ENCODE peak calls at places on chromosomes 3 and 15, in nine cellular contexts. One of them, this sample, is unnamed.

GRCh38 chr15:73794501-73795133 is 41.5 kb upstream of the INSYN1 start:
- DNase-seq in psoas muscle: no peak
- DNase-seq in left ventricle myocardium inferior: no peak
- DNase-seq in mammary epithelial cell: peak
- DNase-seq in AG10803: no peak
- DNase-seq in HL-60: no peak
- DNase-seq in IMR-90: peak
- DNase-seq in astrocyte of the spinal cord: peak
- DNase-seq in cardiac muscle cell: peak
- DNase-seq in this sample: peak

GRCh38 chr3:108297636-108298035 is 1.3 kb downstream of the HHLA2 start:
- DNase-seq in HL-60: no peak
- DNase-seq in psoas muscle: no peak
- DNase-seq in IMR-90: no peak
- DNase-seq in astrocyte of the spinal cord: no peak
- DNase-seq in mammary epithelial cell: no peak
- DNase-seq in cardiac muscle cell: no peak
- DNase-seq in left ventricle myocardium inferior: peak
- DNase-seq in AG10803: no peak
- DNase-seq in this sample: peak

GRCh38 chr3:42014949-42015533 is 53.1 kb upstream of the ULK4 start:
- DNase-seq in left ventricle myocardium inferior: peak
- DNase-seq in HL-60: peak
- DNase-seq in AG10803: peak
- DNase-seq in IMR-90: no peak
- DNase-seq in mammary epithelial cell: no peak
- DNase-seq in astrocyte of the spinal cord: peak
- DNase-seq in psoas muscle: peak
- DNase-seq in cardiac muscle cell: peak
- DNase-seq in this sample: peak

GRCh38 chr3:396293-396692 is 199.7 kb downstream of the CHL1 start:
- DNase-seq in AG10803: no peak
- DNase-seq in IMR-90: no peak
- DNase-seq in astrocyte of the spinal cord: no peak
- DNase-seq in mammary epithelial cell: no peak
- DNase-seq in psoas muscle: no peak
- DNase-seq in left ventricle myocardium inferior: no peak
- DNase-seq in cardiac muscle cell: no peak
- DNase-seq in HL-60: no peak
- DNase-seq in this sample: no peak

GRCh38 chr3:150235799-150236198 is 172.3 kb upstream of the TSC22D2 start:
- DNase-seq in cardiac muscle cell: peak
- DNase-seq in left ventricle myocardium inferior: no peak
- DNase-seq in AG10803: peak
- DNase-seq in IMR-90: peak
- DNase-seq in astrocyte of the spinal cord: peak
- DNase-seq in psoas muscle: no peak
- DNase-seq in HL-60: no peak
- DNase-seq in mammary epithelial cell: no peak
- DNase-seq in this sample: peak

GRCh38 chr3:87225659-87226058 is 1.4 kb upstream of the CHMP2B start:
- DNase-seq in mammary epithelial cell: no peak
- DNase-seq in HL-60: no peak
- DNase-seq in AG10803: no peak
- DNase-seq in IMR-90: no peak
- DNase-seq in cardiac muscle cell: no peak
- DNase-seq in psoas muscle: no peak
- DNase-seq in astrocyte of the spinal cord: peak
- DNase-seq in left ventricle myocardium inferior: no peak
- DNase-seq in this sample: no peak

GRCh38 chr3:2454865-2455264 is 356.2 kb downstream of the CNTN4 start:
- DNase-seq in left ventricle myocardium inferior: no peak
- DNase-seq in IMR-90: no peak
- DNase-seq in AG10803: no peak
- DNase-seq in HL-60: no peak
- DNase-seq in psoas muscle: no peak
- DNase-seq in mammary epithelial cell: no peak
- DNase-seq in astrocyte of the spinal cord: no peak
- DNase-seq in cardiac muscle cell: no peak
- DNase-seq in this sample: no peak

GRCh38 chr15:78620021-78620838 is 566 bp downstream of the CHRNA3 start:
- DNase-seq in psoas muscle: no peak
- DNase-seq in mammary epithelial cell: no peak
- DNase-seq in HL-60: no peak
- DNase-seq in left ventricle myocardium inferior: no peak
- DNase-seq in astrocyte of the spinal cord: no peak
- DNase-seq in IMR-90: no peak
- DNase-seq in AG10803: no peak
- DNase-seq in cardiac muscle cell: peak
- DNase-seq in this sample: no peak

GRCh38 chr3:50269977-50270413 is 1.0 kb downstream of the SEMA3B start:
- DNase-seq in mammary epithelial cell: peak
- DNase-seq in left ventricle myocardium inferior: no peak
- DNase-seq in cardiac muscle cell: no peak
- DNase-seq in IMR-90: peak
- DNase-seq in psoas muscle: no peak
- DNase-seq in AG10803: peak
- DNase-seq in HL-60: no peak
- DNase-seq in astrocyte of the spinal cord: no peak
- DNase-seq in this sample: peak

GRCh38 chr3:22492342-22492741 is 710.8 kb upstream of the UBE2E2 start:
- DNase-seq in IMR-90: no peak
- DNase-seq in left ventricle myocardium inferior: no peak
- DNase-seq in psoas muscle: no peak
- DNase-seq in astrocyte of the spinal cord: no peak
- DNase-seq in AG10803: no peak
- DNase-seq in mammary epithelial cell: no peak
- DNase-seq in cardiac muscle cell: no peak
- DNase-seq in HL-60: no peak
- DNase-seq in this sample: no peak

GRCh38 chr3:128702391-128702790 is 23.6 kb upstream of the RAB7A start:
- DNase-seq in HL-60: no peak
- DNase-seq in astrocyte of the spinal cord: no peak
- DNase-seq in psoas muscle: no peak
- DNase-seq in mammary epithelial cell: no peak
- DNase-seq in IMR-90: no peak
- DNase-seq in AG10803: no peak
- DNase-seq in cardiac muscle cell: no peak
- DNase-seq in left ventricle myocardium inferior: no peak
- DNase-seq in this sample: peak

GRCh38 chr3:113255100-113255853 is 43.9 kb downstream of the BOC start:
- DNase-seq in astrocyte of the spinal cord: no peak
- DNase-seq in cardiac muscle cell: no peak
- DNase-seq in IMR-90: peak
- DNase-seq in left ventricle myocardium inferior: no peak
- DNase-seq in HL-60: no peak
- DNase-seq in mammary epithelial cell: no peak
- DNase-seq in psoas muscle: no peak
- DNase-seq in AG10803: no peak
- DNase-seq in this sample: no peak

GRCh38 chr15:69080203-69080957 is 65.9 kb downstream of the NOX5 start:
- DNase-seq in cardiac muscle cell: peak
- DNase-seq in left ventricle myocardium inferior: no peak
- DNase-seq in IMR-90: no peak
- DNase-seq in mammary epithelial cell: peak
- DNase-seq in HL-60: no peak
- DNase-seq in astrocyte of the spinal cord: no peak
- DNase-seq in AG10803: no peak
- DNase-seq in psoas muscle: no peak
- DNase-seq in this sample: no peak

GRCh38 chr3:157460253-157460652 is 23.6 kb downstream of the PTX3 start:
- DNase-seq in IMR-90: peak
- DNase-seq in HL-60: no peak
- DNase-seq in cardiac muscle cell: no peak
- DNase-seq in left ventricle myocardium inferior: no peak
- DNase-seq in psoas muscle: no peak
- DNase-seq in AG10803: peak
- DNase-seq in astrocyte of the spinal cord: peak
- DNase-seq in mammary epithelial cell: peak
- DNase-seq in this sample: peak

DNA sequence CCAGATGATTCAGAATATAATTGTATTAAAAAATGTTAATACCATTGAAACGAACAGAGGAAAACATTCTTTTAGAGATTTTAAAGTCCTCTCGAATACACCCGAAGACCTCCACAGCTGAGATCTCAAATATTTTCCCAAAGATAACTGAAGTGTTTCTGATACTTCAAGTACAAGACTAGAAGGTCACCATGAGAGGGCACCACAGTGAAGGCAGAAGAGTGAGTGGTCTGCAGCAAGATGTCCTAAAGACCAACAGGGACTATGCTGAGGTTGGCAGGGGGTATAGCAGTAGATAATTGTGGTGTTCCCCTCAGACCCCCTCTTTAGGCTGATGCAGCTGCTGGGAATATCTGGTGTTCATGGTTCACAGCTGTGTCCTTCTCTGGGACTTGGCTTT is 156.5 kb downstream of the PDCD6IP start:
- DNase-seq in psoas muscle: no peak
- DNase-seq in AG10803: no peak
- DNase-seq in HL-60: no peak
- DNase-seq in cardiac muscle cell: peak
- DNase-seq in astrocyte of the spinal cord: no peak
- DNase-seq in left ventricle myocardium inferior: no peak
- DNase-seq in IMR-90: no peak
- DNase-seq in mammary epithelial cell: no peak
- DNase-seq in this sample: peak
- TF ChIP-seq CTCF in psoas muscle: no peak
- TF ChIP-seq CTCF in AG10803: no peak
- TF ChIP-seq CTCF in HL-60: no peak
- TF ChIP-seq CTCF in cardiac muscle cell: peak
- TF ChIP-seq CTCF in astrocyte of the spinal cord: no peak
- TF ChIP-seq CTCF in left ventricle myocardium inferior: no peak
- TF ChIP-seq CTCF in IMR-90: peak
- TF ChIP-seq CTCF in mammary epithelial cell: peak
- TF ChIP-seq CTCF in this sample: no peak

GRCh38 chr15:67510597-67511225 is 10.2 kb upstream of the C15orf61 start:
- DNase-seq in IMR-90: peak
- DNase-seq in psoas muscle: no peak
- DNase-seq in astrocyte of the spinal cord: peak
- DNase-seq in cardiac muscle cell: peak
- DNase-seq in AG10803: peak
- DNase-seq in mammary epithelial cell: peak
- DNase-seq in left ventricle myocardium inferior: no peak
- DNase-seq in HL-60: no peak
- DNase-seq in this sample: peak
- H3K4me3 ChIP-seq in IMR-90: no peak
- H3K4me3 ChIP-seq in psoas muscle: no peak
- H3K4me3 ChIP-seq in astrocyte of the spinal cord: no peak
- H3K4me3 ChIP-seq in cardiac muscle cell: no peak
- H3K4me3 ChIP-seq in AG10803: no peak
- H3K4me3 ChIP-seq in mammary epithelial cell: no peak
- H3K4me3 ChIP-seq in left ventricle myocardium inferior: no peak
- H3K4me3 ChIP-seq in HL-60: no peak
- H3K4me3 ChIP-seq in this sample: no peak

GRCh38 chr3:160479376-160479775 is 29.8 kb upstream of the TRIM59 start:
- DNase-seq in astrocyte of the spinal cord: no peak
- DNase-seq in HL-60: no peak
- DNase-seq in psoas muscle: no peak
- DNase-seq in IMR-90: no peak
- DNase-seq in AG10803: no peak
- DNase-seq in mammary epithelial cell: no peak
- DNase-seq in left ventricle myocardium inferior: no peak
- DNase-seq in cardiac muscle cell: no peak
- DNase-seq in this sample: no peak

GRCh38 chr3:160475889-160476288 is 26.3 kb upstream of the TRIM59 start:
- DNase-seq in mammary epithelial cell: no peak
- DNase-seq in left ventricle myocardium inferior: no peak
- DNase-seq in HL-60: no peak
- DNase-seq in IMR-90: peak
- DNase-seq in AG10803: no peak
- DNase-seq in astrocyte of the spinal cord: no peak
- DNase-seq in psoas muscle: no peak
- DNase-seq in cardiac muscle cell: no peak
- DNase-seq in this sample: no peak

GRCh38 chr3:160477750-160478149 is 28.2 kb upstream of the TRIM59 start:
- DNase-seq in cardiac muscle cell: no peak
- DNase-seq in astrocyte of the spinal cord: no peak
- DNase-seq in psoas muscle: no peak
- DNase-seq in IMR-90: no peak
- DNase-seq in AG10803: peak
- DNase-seq in HL-60: no peak
- DNase-seq in mammary epithelial cell: no peak
- DNase-seq in left ventricle myocardium inferior: no peak
- DNase-seq in this sample: peak

GRCh38 chr3:160480931-160481330 is 31.3 kb upstream of the TRIM59 start:
- DNase-seq in left ventricle myocardium inferior: no peak
- DNase-seq in mammary epithelial cell: peak
- DNase-seq in IMR-90: peak
- DNase-seq in astrocyte of the spinal cord: no peak
- DNase-seq in AG10803: no peak
- DNase-seq in HL-60: no peak
- DNase-seq in cardiac muscle cell: no peak
- DNase-seq in psoas muscle: no peak
- DNase-seq in this sample: no peak

DNA sequence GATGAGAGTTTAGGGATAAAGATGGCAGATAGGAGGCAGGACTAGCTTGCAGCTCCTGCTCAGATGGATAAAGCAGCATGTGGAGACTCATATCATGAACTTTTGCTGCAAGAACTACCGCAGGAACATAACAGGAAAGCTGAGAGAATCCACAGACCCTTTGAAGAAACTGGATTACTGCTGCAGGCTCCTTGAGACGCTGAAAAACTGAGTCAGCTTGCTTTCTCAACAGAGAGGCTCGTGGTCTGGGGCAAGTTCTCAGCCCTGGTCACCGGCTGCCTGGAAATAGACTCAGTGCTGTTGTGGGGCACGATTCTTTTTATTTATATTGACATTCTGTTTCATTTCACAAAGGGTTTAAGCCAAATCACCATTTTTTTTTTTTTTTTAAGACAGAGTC is 28.8 kb upstream of the TRIM59 start:
- DNase-seq in left ventricle myocardium inferior: no peak
- DNase-seq in HL-60: no peak
- DNase-seq in mammary epithelial cell: no peak
- DNase-seq in cardiac muscle cell: peak
- DNase-seq in IMR-90: peak
- DNase-seq in psoas muscle: no peak
- DNase-seq in astrocyte of the spinal cord: peak
- DNase-seq in AG10803: peak
- DNase-seq in this sample: peak
- TF ChIP-seq CTCF in left ventricle myocardium inferior: no peak
- TF ChIP-seq CTCF in HL-60: no peak
- TF ChIP-seq CTCF in mammary epithelial cell: no peak
- TF ChIP-seq CTCF in cardiac muscle cell: no peak
- TF ChIP-seq CTCF in IMR-90: no peak
- TF ChIP-seq CTCF in psoas muscle: no peak
- TF ChIP-seq CTCF in astrocyte of the spinal cord: no peak
- TF ChIP-seq CTCF in AG10803: no peak
- TF ChIP-seq CTCF in this sample: no peak

DNA sequence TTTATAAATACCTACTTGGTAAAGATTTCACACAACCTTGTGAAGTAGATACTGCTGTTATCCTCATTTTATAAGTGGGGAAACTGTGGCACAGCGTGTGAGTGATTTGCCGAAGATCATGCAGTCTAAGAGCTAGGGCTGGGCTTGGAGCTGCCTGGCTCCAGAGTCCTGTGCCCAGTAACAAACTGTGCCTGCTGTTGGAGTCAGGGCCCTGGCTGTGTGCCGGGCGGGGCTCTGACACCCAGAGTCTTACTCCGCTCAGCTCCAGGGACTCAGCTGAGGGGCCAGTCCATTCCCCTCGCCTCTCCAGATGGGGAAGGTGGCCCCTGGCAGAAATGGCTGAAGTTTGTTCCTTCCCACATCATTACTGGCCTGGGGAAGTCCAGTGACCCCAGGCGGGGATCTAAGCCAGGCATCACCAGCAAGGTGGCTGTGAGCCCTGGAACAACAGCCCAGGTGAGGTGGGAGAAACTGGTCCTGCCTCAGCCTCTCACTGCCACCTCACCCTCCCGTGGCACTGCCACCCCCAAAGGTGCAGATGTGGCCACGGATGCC is 17.3 kb upstream of the PLXNA1 start:
- DNase-seq in AG10803: no peak
- DNase-seq in mammary epithelial cell: no peak
- DNase-seq in astrocyte of the spinal cord: no peak
- DNase-seq in HL-60: no peak
- DNase-seq in psoas muscle: peak
- DNase-seq in IMR-90: no peak
- DNase-seq in left ventricle myocardium inferior: peak
- DNase-seq in cardiac muscle cell: no peak
- DNase-seq in this sample: no peak
- H3K4me3 ChIP-seq in AG10803: no peak
- H3K4me3 ChIP-seq in mammary epithelial cell: no peak
- H3K4me3 ChIP-seq in astrocyte of the spinal cord: no peak
- H3K4me3 ChIP-seq in HL-60: no peak
- H3K4me3 ChIP-seq in psoas muscle: no peak
- H3K4me3 ChIP-seq in IMR-90: no peak
- H3K4me3 ChIP-seq in left ventricle myocardium inferior: no peak
- H3K4me3 ChIP-seq in cardiac muscle cell: no peak
- H3K4me3 ChIP-seq in this sample: no peak

This sample was measured in fibroblast of the aortic adventitia.